ENCODE peak calls at places on chromosomes 11 and 22, in eight cellular contexts. C is IMR-90, U is fibroblast of the aortic adventitia, W is mammary epithelial cell, O is choroid plexus epithelial cell, X is pancreas, Q is MM.1S, T is GM12865. L is an unnamed sample.

GRCh38 chr11:76677010-76677771 is 6.6 kb upstream of the LRRC32 start:
- DNase-seq in C (peak; percentile 31), U (no peak), W (no peak), O (no peak), X (no peak), Q (no peak), T (no peak), L (no peak)

GRCh38 chr22:47782461-47783075 is 1020.1 kb downstream of the TBC1D22A start:
- DNase-seq in C (no peak), U (no peak), W (no peak), O (no peak), X (no peak), Q (no peak), T (no peak), L (peak; percentile 34)

GRCh38 chr22:18048041-18048440 is 23.7 kb upstream of the MICAL3 start:
- DNase-seq in C (no peak), U (no peak), W (no peak), O (no peak), X (no peak), Q (no peak), T (no peak), L (no peak)

GRCh38 chr22:47987885-47988515 is 1225.5 kb downstream of the TBC1D22A start:
- DNase-seq in C (no peak), U (no peak), W (no peak), O (no peak), X (no peak), Q (peak; percentile 36), T (peak; percentile 19), L (no peak)

GRCh38 chr11:45021001-45021400 is 70.3 kb upstream of the TP53I11 start:
- DNase-seq in C (no peak), U (no peak), W (no peak), O (peak; percentile 6), X (no peak), Q (peak; percentile 72), T (no peak), L (no peak)

GRCh38 chr11:131764126-131764525 is 393.7 kb downstream of the NTM start:
- DNase-seq in C (no peak), U (no peak), W (no peak), O (no peak), X (no peak), Q (no peak), T (no peak), L (no peak)

GRCh38 chr11:14645985-14646900 is 2.6 kb downstream of the PDE3B start:
- DNase-seq in C (no peak), U (no peak), W (no peak), O (no peak), X (no peak), Q (peak; percentile 16), T (no peak), L (no peak)

GRCh38 chr22:49672013-49672516 is 155.6 kb downstream of the BRD1 start:
- DNase-seq in C (no peak), U (no peak), W (no peak), O (no peak), X (no peak), Q (no peak), T (no peak), L (no peak)

GRCh38 chr11:706439-706956 is 467 bp downstream of the EPS8L2 start:
- DNase-seq in C (peak; percentile 36), U (peak; percentile 47), W (peak; percentile 73), O (peak; percentile 24), X (peak; percentile 63), Q (no peak), T (no peak), L (no peak)

GRCh38 chr22:17366830-17367229 is 2.4 kb upstream of the CECR2 start:
- DNase-seq in C (no peak), U (no peak), W (no peak), O (peak; percentile 46), X (no peak), Q (no peak), T (peak; percentile 29), L (no peak)

GRCh38 chr11:15590131-15590530 is 475.4 kb downstream of the INSC start:
- DNase-seq in C (peak; percentile 2), U (peak; percentile 2), W (no peak), O (no peak), X (no peak), Q (no peak), T (no peak), L (no peak)

GRCh38 chr11:19080579-19080993 is 20.1 kb upstream of the MRGPRX2 start:
- DNase-seq in C (peak; percentile 26), U (peak; percentile 62), W (peak; percentile 58), O (peak; percentile 67), X (peak; percentile 89), Q (no peak), T (no peak), L (no peak)

GRCh38 chr22:43889366-43890253 is 2.2 kb downstream of the PNPLA5 start:
- DNase-seq in C (peak; percentile 46), U (peak; percentile 44), W (peak; percentile 21), O (peak; percentile 55), X (no peak), Q (no peak), T (no peak), L (no peak)

GRCh38 chr11:126282361-126282741 is 542 bp upstream of the TIRAP start:
- DNase-seq in C (peak; percentile 35), U (peak; percentile 61), W (peak; percentile 17), O (peak; percentile 66), X (peak; percentile 41), Q (no peak), T (peak; percentile 41), L (peak; percentile 36)

DNA sequence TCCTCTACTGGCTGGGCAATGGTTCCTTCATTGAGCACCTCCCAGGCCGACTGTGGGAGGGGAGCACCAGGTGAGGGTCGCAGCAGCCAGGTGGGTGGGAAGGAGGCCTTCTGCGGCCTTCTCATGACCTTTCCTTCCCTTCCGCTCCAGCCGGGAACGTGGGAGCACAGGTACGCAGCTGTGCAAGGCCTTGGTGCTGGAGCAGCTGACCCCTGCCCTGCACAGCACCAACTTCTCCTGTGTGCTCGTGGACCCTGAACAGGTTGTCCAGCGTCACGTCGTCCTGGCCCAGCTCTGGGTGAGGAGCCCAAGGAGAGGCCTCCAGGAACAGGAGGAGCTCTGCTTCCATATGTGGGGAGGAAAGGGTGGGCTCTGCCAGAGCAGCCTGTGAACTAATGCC is 2.5 kb downstream of the IL18BP start:
- DNase-seq in C (no peak), U (no peak), W (no peak), O (no peak), X (no peak), Q (no peak), T (no peak), L (no peak)
- TF ChIP-seq CTCF in C (no peak), U (no peak), W (no peak), O (no peak), X (no peak), Q (no peak), T (no peak), L (no peak)

GRCh38 chr11:43576834-43577521 is 103.6 kb upstream of the HSD17B12 start:
- DNase-seq in C (peak; percentile 49), U (peak; percentile 53), W (no peak), O (peak; percentile 60), X (no peak), Q (peak; percentile 30), T (peak; percentile 27), L (no peak)
- TF ChIP-seq CTCF in C (peak; percentile 35), U (peak; percentile 56), W (peak; percentile 16), O (peak; percentile 67), X (no peak), Q (peak; percentile 17), T (peak; percentile 15), L (no peak)

GRCh38 chr22:41862530-41863266 is 29.8 kb downstream of the SREBF2 start:
- DNase-seq in C (peak; percentile 25), U (no peak), W (no peak), O (no peak), X (no peak), Q (no peak), T (peak; percentile 86), L (no peak)

GRCh38 chr22:41862160-41862529 is 29.2 kb downstream of the SREBF2 start:
- DNase-seq in C (peak; percentile 23), U (peak; percentile 22), W (peak; percentile 34), O (peak; percentile 49), X (no peak), Q (no peak), T (peak; percentile 85), L (no peak)

GRCh38 chr22:41857160-41857859 is 24.4 kb downstream of the SREBF2 start:
- DNase-seq in C (peak; percentile 72), U (peak; percentile 61), W (peak; percentile 88), O (peak; percentile 77), X (no peak), Q (no peak), T (peak; percentile 84), L (no peak)

GRCh38 chr22:41856484-41856883 is 23.6 kb downstream of the SREBF2 start:
- DNase-seq in C (no peak), U (peak; percentile 11), W (no peak), O (no peak), X (no peak), Q (no peak), T (no peak), L (no peak)

GRCh38 chr22:41857860-41858199 is 24.9 kb downstream of the SREBF2 start:
- DNase-seq in C (no peak), U (no peak), W (no peak), O (no peak), X (no peak), Q (no peak), T (no peak), L (no peak)
- TF ChIP-seq CTCF in C (no peak), U (no peak), W (no peak), O (no peak), X (no peak), Q (no peak), T (no peak), L (no peak)

GRCh38 chr11:31817054-31817620 is 6.0 kb upstream of the PAX6 start:
- DNase-seq in C (no peak), U (no peak), W (peak; percentile 17), O (no peak), X (no peak), Q (no peak), T (no peak), L (no peak)

GRCh38 chr11:31813961-31814868 is 3.1 kb upstream of the PAX6 start:
- DNase-seq in C (no peak), U (no peak), W (no peak), O (no peak), X (no peak), Q (peak; percentile 3), T (no peak), L (no peak)

GRCh38 chr11:31816467-31817053 is 5.4 kb upstream of the PAX6 start:
- DNase-seq in C (no peak), U (no peak), W (no peak), O (no peak), X (no peak), Q (no peak), T (no peak), L (no peak)

GRCh38 chr11:31817621-31818493 is 6.7 kb upstream of the PAX6 start:
- DNase-seq in C (no peak), U (no peak), W (no peak), O (no peak), X (peak; percentile 61), Q (no peak), T (no peak), L (peak; percentile 76)

DNA sequence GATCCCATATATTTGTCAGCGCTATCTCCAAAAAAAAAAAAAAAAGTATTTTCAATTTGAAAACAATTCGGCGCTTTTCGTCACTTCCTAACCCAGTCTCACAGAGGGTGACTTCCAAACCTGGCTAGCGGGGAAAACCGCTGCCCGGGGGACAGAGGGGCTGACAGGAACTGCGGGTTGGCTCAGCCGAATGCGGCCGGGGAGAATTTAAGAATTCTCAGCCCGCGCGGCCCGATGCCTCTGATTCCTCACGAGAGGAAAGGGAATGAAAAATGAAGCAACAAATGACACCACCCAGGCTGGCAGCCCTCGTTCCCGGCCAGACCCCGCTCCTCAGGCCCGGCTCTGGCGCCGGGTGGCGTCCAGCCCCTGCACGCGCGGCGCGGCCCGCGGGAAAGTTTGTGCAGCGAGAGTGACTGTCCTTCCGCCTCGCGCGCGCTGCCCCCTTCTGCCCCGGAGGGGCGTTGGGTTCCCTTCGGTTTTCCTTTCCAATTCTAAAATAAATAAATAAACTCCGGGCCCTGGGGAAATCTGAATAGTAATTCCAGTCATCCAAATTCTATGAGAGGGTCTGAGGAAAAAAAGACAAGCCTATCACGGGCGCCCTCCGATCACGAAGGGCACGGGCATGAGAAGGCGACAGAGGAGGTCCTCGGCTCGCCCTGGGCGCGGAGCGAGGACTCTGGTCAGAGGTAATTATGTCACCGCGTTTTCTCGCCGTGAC is 4.8 kb upstream of the PAX6 start:
- DNase-seq in C (no peak), U (no peak), W (no peak), O (no peak), X (no peak), Q (no peak), T (no peak), L (peak; percentile 80)
- TF ChIP-seq CTCF in C (no peak), U (no peak), W (no peak), O (no peak), X (no peak), Q (no peak), T (no peak), L (no peak)

L was measured in lower leg skin.